ENCODE peak calls at places on chromosomes 7 and 10, in five cellular contexts. P is cardiac fibroblast; T is AG04450; D is CD8-positive, alpha-beta T cell; I is AG09309. V is an unnamed sample.

GRCh38 chr10:77801474-77802238 is 124.9 kb downstream of the DLG5 start:
- DNase-seq in P (peak), T (no peak), I (no peak), D (no peak), V (peak)

GRCh38 chr10:78927257-78927995 is 141.3 kb upstream of the ZMIZ1 start:
- DNase-seq in I (no peak), D (no peak), P (no peak), T (no peak), V (no peak)

GRCh38 chr10:3635248-3635647 is 149.8 kb downstream of the KLF6 start:
- DNase-seq in I (no peak), D (no peak), T (no peak), P (no peak), V (no peak)

GRCh38 chr10:8349610-8350249 is 295.2 kb downstream of the GATA3 start:
- DNase-seq in D (no peak), P (no peak), T (no peak), I (no peak), V (no peak)

GRCh38 chr7:112708236-112708635 is 82.0 kb downstream of the TMEM168 start:
- DNase-seq in P (no peak), T (no peak), D (no peak), I (no peak), V (no peak)

GRCh38 chr10:47371629-47372485 is 12.2 kb downstream of the ZNF488 start:
- DNase-seq in I (no peak), T (no peak), D (no peak), P (no peak), V (no peak)

GRCh38 chr7:128399991-128400390 is 9.8 kb downstream of the IMPDH1 start:
- DNase-seq in P (no peak), I (no peak), D (no peak), T (no peak), V (no peak)

GRCh38 chr7:142511801-142512200 is 237.5 kb upstream of the PRSS1 start:
- DNase-seq in D (no peak), T (no peak), I (no peak), P (no peak), V (no peak)

GRCh38 chr7:8638076-8638475 is 204.7 kb downstream of the NXPH1 start:
- DNase-seq in I (no peak), P (no peak), T (no peak), D (no peak), V (no peak)

GRCh38 chr7:12570148-12570528 is 382 bp upstream of the SCIN start:
- DNase-seq in D (no peak), P (peak), I (no peak), T (no peak), V (no peak)

GRCh38 chr10:28382520-28383269 is 79.8 kb upstream of the MPP7 start:
- DNase-seq in D (no peak), P (no peak), I (peak), T (peak), V (no peak)

GRCh38 chr10:75398630-75399460 is 2.7 kb downstream of the ZNF503 start:
- DNase-seq in D (no peak), P (peak), T (no peak), I (no peak), V (no peak)

GRCh38 chr7:70016044-70016770 is 417.9 kb downstream of the AUTS2 start:
- DNase-seq in D (no peak), P (peak), I (peak), T (no peak), V (no peak)

GRCh38 chr7:22611758-22612079 is 111.7 kb upstream of the STEAP1B start:
- DNase-seq in P (no peak), D (no peak), T (no peak), I (no peak), V (peak)

GRCh38 chr7:12907774-12908173 is 220.3 kb downstream of the ARL4A start:
- DNase-seq in T (no peak), P (no peak), D (no peak), I (no peak), V (no peak)

GRCh38 chr7:128810473-128810872 is 18.7 kb downstream of the CCDC136 start:
- DNase-seq in D (no peak), P (no peak), I (no peak), T (no peak), V (no peak)

GRCh38 chr7:100122067-100122466 is 2.6 kb downstream of the CNPY4 start:
- DNase-seq in T (no peak), I (no peak), D (no peak), P (no peak), V (no peak)

GRCh38 chr7:140051822-140052221 is 10.9 kb downstream of the PARP12 start:
- DNase-seq in D (no peak), P (no peak), T (no peak), I (no peak), V (no peak)

GRCh38 chr10:49007128-49007527 is 67.5 kb upstream of the LRRC18 start:
- DNase-seq in T (no peak), I (no peak), P (no peak), D (no peak), V (no peak)

GRCh38 chr7:51123322-51124021 is 193.1 kb downstream of the COBL start:
- DNase-seq in T (peak), P (peak), I (peak), D (no peak), V (no peak)

GRCh38 chr10:60549686-60550085 is 160.0 kb upstream of the ANK3 start:
- DNase-seq in D (no peak), P (peak), T (no peak), I (no peak), V (no peak)

GRCh38 chr10:79372871-79373270 is 25.6 kb downstream of the PPIF start:
- DNase-seq in P (no peak), I (no peak), T (no peak), D (no peak), V (no peak)

GRCh38 chr10:10794776-10795175 is 222.9 kb upstream of the CELF2 start:
- DNase-seq in I (peak), D (no peak), P (peak), T (no peak), V (no peak)

GRCh38 chr7:55132890-55133551 is 114.2 kb downstream of the EGFR start:
- DNase-seq in T (peak), D (no peak), P (peak), I (peak), V (no peak)

GRCh38 chr10:63986536-63986935 is 465.3 kb downstream of the REEP3 start:
- DNase-seq in D (no peak), P (no peak), I (no peak), T (no peak), V (no peak)

GRCh38 chr10:75742355-75742754 is 310.9 kb downstream of the LRMDA start:
- DNase-seq in T (no peak), P (no peak), I (no peak), D (no peak), V (no peak)

GRCh38 chr7:16841681-16842080 is 36.9 kb upstream of the AGR2 start:
- DNase-seq in I (peak), P (no peak), D (no peak), T (no peak), V (no peak)

GRCh38 chr10:44426247-44427034 is 41.5 kb upstream of the CXCL12 start:
- DNase-seq in T (no peak), I (no peak), D (no peak), P (no peak), V (no peak)

GRCh38 chr7:139613971-139614411 is 90.5 kb downstream of the CLEC2L start:
- DNase-seq in P (no peak), I (no peak), D (no peak), T (no peak), V (no peak)

DNA sequence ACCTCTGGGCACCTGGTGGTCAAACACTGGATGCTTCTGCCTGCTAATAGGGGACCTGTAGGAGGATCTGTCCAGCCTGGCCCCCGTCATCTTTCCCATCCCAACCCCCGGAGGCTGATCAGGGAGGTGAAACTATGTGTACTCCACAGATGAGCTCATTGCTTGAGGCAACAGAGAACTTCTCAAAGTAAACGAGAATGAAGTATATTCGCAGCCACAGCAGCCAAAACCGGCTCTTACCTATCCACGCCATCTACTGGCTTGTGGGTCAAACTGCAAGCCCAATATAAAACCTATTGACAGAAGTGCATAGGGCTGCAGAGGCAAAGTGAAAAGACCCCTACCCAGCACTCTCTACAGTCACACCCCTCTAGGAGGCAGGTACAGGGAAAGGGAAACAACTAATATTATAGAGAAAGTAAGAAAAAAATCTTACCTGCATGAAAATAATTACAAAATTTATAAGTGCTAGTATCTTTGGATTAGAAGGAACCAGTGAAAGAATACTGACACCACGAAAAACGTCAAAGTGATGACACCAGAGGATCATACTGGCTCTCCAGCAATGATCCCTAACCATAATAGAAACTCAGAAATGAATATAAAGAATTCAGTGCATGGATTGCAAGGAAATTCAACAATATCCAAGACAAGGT is 973.5 kb downstream of the ANKRD7 start:
- DNase-seq in I (no peak), T (no peak), P (peak), D (no peak), V (peak)
- H3K4me3 ChIP-seq in I (no peak), T (no peak), P (no peak), D (no peak), V (no peak)

GRCh38 chr10:114876169-114876568 is 54.6 kb downstream of the FHIP2A start:
- DNase-seq in P (no peak), T (no peak), I (no peak), D (no peak), V (no peak)

GRCh38 chr10:114872519-114873087 is 51.0 kb downstream of the FHIP2A start:
- DNase-seq in D (no peak), T (no peak), I (no peak), P (no peak), V (no peak)

GRCh38 chr10:114877301-114877644 is 55.7 kb downstream of the FHIP2A start:
- DNase-seq in D (no peak), T (no peak), I (no peak), P (no peak), V (no peak)

GRCh38 chr10:114876602-114877300 is 55.2 kb downstream of the FHIP2A start:
- DNase-seq in T (no peak), D (no peak), I (no peak), P (peak), V (peak)

GRCh38 chr10:114874827-114875541 is 53.4 kb downstream of the FHIP2A start:
- DNase-seq in I (no peak), T (no peak), P (peak), D (no peak), V (no peak)
- TF ChIP-seq CTCF in I (peak), T (peak), P (no peak), D (no peak), V (peak)

GRCh38 chr7:137898839-137899681 is 52.3 kb upstream of the DGKI start:
- DNase-seq in I (no peak), D (peak), T (peak), P (peak), V (peak)
- H3K4me3 ChIP-seq in I (no peak), D (peak), T (no peak), P (no peak), V (no peak)

GRCh38 chr10:35375091-35375765 is 38.9 kb downstream of the CCNY start:
- DNase-seq in D (no peak), P (peak), T (no peak), I (no peak), V (no peak)
- TF ChIP-seq CTCF in D (no peak), P (peak), T (peak), I (no peak), V (peak)

DNA sequence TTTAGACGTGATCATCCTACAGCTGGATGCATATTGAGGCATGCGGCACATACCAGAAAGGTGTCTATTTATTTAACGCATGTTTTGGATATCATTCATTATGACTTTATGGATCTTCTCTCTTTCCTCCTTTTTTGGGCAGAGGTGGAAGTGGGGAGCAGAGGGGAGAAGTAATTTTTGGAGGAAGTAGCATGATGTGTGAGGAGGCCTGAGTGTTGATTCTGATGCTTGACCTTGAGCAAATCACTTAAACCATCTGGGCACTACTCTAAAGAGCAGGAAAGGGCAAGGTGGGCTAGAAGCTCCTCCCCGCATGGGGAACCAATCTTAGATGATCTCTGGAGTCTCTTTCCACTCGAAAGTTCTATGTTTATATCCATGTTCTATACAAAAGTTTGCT is 270.5 kb downstream of the TRIL start:
- DNase-seq in P (no peak), T (no peak), I (no peak), D (no peak), V (no peak)
- H3K4me3 ChIP-seq in P (no peak), T (peak), I (no peak), D (no peak), V (no peak)

DNA sequence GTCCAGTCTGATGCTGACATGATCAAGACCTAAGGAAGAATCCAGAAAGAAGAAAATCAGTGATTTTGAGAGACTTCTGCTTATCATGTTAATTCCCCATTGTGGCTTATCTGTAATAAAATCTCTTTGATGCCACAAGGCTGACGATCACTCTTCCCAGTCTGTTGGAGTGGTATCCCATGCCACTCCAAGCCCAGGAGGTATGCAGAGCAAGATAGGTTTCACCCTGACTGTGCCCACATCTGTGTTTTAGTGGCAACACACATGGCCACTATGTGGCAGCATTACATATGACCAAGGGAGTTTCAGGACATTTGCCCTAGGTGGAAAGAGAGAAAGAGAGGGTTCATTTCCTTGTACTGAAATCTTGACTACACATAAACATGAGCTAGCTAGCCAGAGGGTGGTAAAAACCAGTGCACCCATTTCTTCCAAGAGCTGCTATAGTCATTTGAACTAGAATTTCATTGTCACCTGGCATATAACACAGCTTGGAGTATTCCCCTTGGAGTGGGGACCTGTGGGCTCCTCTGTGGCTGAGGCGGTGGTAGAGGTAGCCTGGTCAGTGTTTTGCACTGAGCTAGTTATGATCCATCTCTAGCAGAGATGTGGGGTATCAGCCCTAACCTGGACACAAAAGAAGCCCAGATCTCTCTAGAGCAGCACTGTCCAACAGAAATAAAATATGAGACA is 20.8 kb downstream of the LAMB4 start:
- DNase-seq in P (peak), T (no peak), I (no peak), D (no peak), V (no peak)
- TF ChIP-seq CTCF in P (peak), T (peak), I (peak), D (no peak), V (peak)

DNA sequence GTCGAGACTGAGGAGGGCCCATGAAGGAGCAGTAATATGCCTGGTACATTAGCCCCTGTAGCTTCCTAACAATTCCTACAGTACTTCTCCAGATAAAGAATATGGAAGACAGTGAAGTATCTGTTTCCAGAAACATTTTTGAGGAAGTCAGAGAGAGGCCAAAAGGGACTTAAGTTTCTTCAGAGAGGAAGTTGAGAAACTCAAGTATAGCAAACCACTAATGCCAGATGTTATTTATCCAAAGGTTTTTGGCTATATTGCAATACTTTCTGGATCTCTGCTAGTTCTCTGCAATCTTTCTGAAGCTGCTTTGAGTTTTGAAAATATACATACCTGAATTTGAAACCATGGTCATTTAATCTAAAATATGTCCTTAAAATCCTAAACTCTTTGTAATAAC is 64.7 kb downstream of the BICC1 start:
- DNase-seq in T (peak), P (peak), I (peak), D (no peak), V (no peak)
- H3K4me3 ChIP-seq in T (no peak), P (no peak), I (no peak), D (no peak), V (no peak)

GRCh38 chr7:149816267-149816751 is 21.9 kb upstream of the ZNF862 start:
- DNase-seq in P (no peak), D (no peak), I (no peak), T (no peak), V (no peak)
- TF ChIP-seq CTCF in P (no peak), D (no peak), I (no peak), T (no peak), V (no peak)

GRCh38 chr10:127735723-127736221 is 1.2 kb upstream of the FOXI2 start:
- DNase-seq in D (no peak), I (no peak), T (no peak), P (no peak), V (no peak)

GRCh38 chr10:127735156-127735555 is 1.8 kb upstream of the FOXI2 start:
- DNase-seq in D (no peak), P (no peak), T (no peak), I (no peak), V (no peak)

GRCh38 chr10:127736915-127737562 is at the start of gene FOXI2:
- DNase-seq in D (no peak), P (no peak), I (no peak), T (no peak), V (no peak)

GRCh38 chr10:127737563-127738511 is 852 bp downstream of the FOXI2 start:
- DNase-seq in I (no peak), T (no peak), D (no peak), P (no peak), V (no peak)

GRCh38 chr10:127736222-127736914 is 617 bp upstream of the FOXI2 start:
- DNase-seq in P (no peak), D (no peak), T (no peak), I (no peak), V (no peak)
- H3K4me3 ChIP-seq in P (no peak), D (no peak), T (no peak), I (no peak), V (no peak)

GRCh38 chr7:73890541-73891147 is 29.7 kb downstream of the TMEM270 start:
- DNase-seq in T (no peak), P (no peak), I (no peak), D (no peak), V (no peak)

GRCh38 chr7:73893342-73894101 is 32.6 kb downstream of the TMEM270 start:
- DNase-seq in D (no peak), T (no peak), P (peak), I (no peak), V (no peak)

GRCh38 chr7:73887762-73888161 is 26.8 kb downstream of the TMEM270 start:
- DNase-seq in P (no peak), D (no peak), T (no peak), I (no peak), V (no peak)

GRCh38 chr7:73892003-73892975 is 31.3 kb downstream of the TMEM270 start:
- DNase-seq in I (no peak), T (no peak), D (no peak), P (peak), V (no peak)

DNA sequence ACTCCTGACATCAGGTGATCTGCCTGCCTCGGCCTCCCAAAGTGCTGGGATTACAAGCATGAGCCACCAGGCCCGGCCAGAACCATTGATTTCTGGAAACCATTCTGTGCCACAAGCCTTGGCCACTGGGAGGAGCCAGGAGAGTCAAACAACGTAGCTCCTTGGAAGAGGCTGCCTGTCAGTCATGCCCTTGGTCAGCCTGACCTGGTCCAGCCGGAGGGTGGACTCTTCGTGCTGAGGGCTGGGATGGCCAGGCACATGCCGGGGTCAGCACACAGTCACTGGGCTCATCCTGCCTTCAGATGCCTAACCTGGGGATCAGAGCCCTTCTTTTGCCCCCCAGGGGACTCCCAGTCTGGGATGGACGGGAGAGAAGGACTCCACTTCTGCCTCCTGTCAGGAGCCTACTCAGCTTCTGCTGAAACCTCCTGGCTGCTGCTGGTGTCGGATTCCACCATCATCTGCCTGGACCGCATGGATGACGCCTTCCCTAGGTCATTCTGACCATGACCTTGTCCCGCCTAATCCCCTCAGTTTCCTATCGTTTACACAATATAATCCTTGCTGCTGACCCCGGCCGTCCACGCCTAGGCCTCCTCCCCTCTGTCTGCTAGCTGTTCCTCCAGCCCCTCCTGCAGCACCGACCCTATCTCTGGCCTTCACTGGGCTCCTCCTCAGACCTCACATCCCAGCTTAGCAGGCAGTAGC is 30.4 kb downstream of the TMEM270 start:
- DNase-seq in T (no peak), I (no peak), D (no peak), P (no peak), V (no peak)
- TF ChIP-seq CTCF in T (peak), I (peak), D (no peak), P (no peak), V (no peak)